ENCODE peak calls at places on chromosomes 11 and 22, in five cellular contexts. X is left ventricle myocardium inferior; W is Panc1; Z is effector memory CD4-positive, alpha-beta T cell; J is thoracic aorta. O is an unnamed sample.

GRCh38 chr11:17366491-17366890 is 14.9 kb downstream of the NCR3LG1 start:
- DNase-seq in J (no peak), Z (no peak), X (no peak), W (no peak), O (no peak)

GRCh38 chr11:11842426-11843008 is 745 bp downstream of the USP47 start:
- DNase-seq in X (peak; percentile 23), W (no peak), Z (peak; percentile 35), J (no peak), O (no peak)

GRCh38 chr11:123454060-123454651 is 24.1 kb downstream of the GRAMD1B start:
- DNase-seq in W (no peak), X (no peak), J (no peak), Z (peak; percentile 43), O (no peak)

GRCh38 chr11:96074551-96075309 is 150.8 kb upstream of the MTMR2 start:
- DNase-seq in W (no peak), J (no peak), Z (no peak), X (no peak), O (no peak)

GRCh38 chr11:63666874-63667273 is 4.3 kb downstream of the ATL3 start:
- DNase-seq in J (no peak), X (no peak), W (no peak), Z (no peak), O (no peak)

GRCh38 chr11:79672786-79673185 is 232.0 kb upstream of the TENM4 start:
- DNase-seq in X (no peak), Z (no peak), W (no peak), J (no peak), O (no peak)

GRCh38 chr11:2746401-2747230 is 46.8 kb upstream of the KCNQ1OT1 start:
- DNase-seq in Z (no peak), J (no peak), W (no peak), X (peak; percentile 52), O (no peak)

GRCh38 chr11:46832511-46833214 is 13.4 kb downstream of the CKAP5 start:
- DNase-seq in X (no peak), W (no peak), J (no peak), Z (no peak), O (no peak)

GRCh38 chr11:123166095-123166559 is 28.9 kb downstream of the CLMP start:
- DNase-seq in X (peak; percentile 36), J (no peak), W (no peak), Z (no peak), O (peak; percentile 14)

GRCh38 chr11:76721755-76722677 is 51.5 kb upstream of the LRRC32 start:
- DNase-seq in Z (peak; percentile 43), J (peak; percentile 60), W (peak; percentile 55), X (peak; percentile 88), O (peak; percentile 85)

GRCh38 chr11:134358165-134358852 is 26.5 kb downstream of the GLB1L2 start:
- DNase-seq in Z (no peak), J (no peak), X (no peak), W (no peak), O (no peak)

GRCh38 chr22:27896251-27896650 is 22.8 kb downstream of the PITPNB start:
- DNase-seq in Z (no peak), W (no peak), J (no peak), X (peak; percentile 34), O (no peak)

GRCh38 chr11:93737904-93738612 is 3.2 kb downstream of the TAF1D start:
- DNase-seq in X (no peak), W (no peak), Z (no peak), J (no peak), O (no peak)

GRCh38 chr11:69963533-69964246 is 114.4 kb upstream of the ANO1 start:
- DNase-seq in X (no peak), J (no peak), W (no peak), Z (no peak), O (no peak)

GRCh38 chr22:26394787-26395186 is 34.3 kb upstream of the ASPHD2 start:
- DNase-seq in Z (no peak), X (no peak), W (no peak), J (no peak), O (no peak)

GRCh38 chr22:31680764-31681624 is 19.0 kb upstream of the PISD start:
- DNase-seq in Z (no peak), X (peak; percentile 17), J (no peak), W (no peak), O (no peak)

GRCh38 chr11:114397349-114397982 is 2.8 kb downstream of the C11orf71 start:
- DNase-seq in J (no peak), X (no peak), Z (no peak), W (no peak), O (no peak)

GRCh38 chr11:70601861-70602575 is 203.7 kb downstream of the CTTN start:
- DNase-seq in J (no peak), W (no peak), X (no peak), Z (no peak), O (no peak)

GRCh38 chr11:34004226-34004625 is 47.3 kb upstream of the CAPRIN1 start:
- DNase-seq in J (no peak), W (no peak), Z (no peak), X (no peak), O (no peak)

GRCh38 chr22:46519377-46519776 is 18.0 kb downstream of the CELSR1 start:
- DNase-seq in Z (no peak), W (no peak), J (no peak), X (no peak), O (no peak)

GRCh38 chr22:27885977-27886842 is 32.8 kb downstream of the PITPNB start:
- DNase-seq in Z (peak; percentile 14), J (no peak), X (no peak), W (peak; percentile 39), O (peak; percentile 42)

GRCh38 chr11:96273507-96273906 is 69.5 kb downstream of the MAML2 start:
- DNase-seq in X (no peak), Z (no peak), W (no peak), J (no peak), O (no peak)

GRCh38 chr22:41197808-41198585 is 7.1 kb upstream of the L3MBTL2 start:
- DNase-seq in Z (peak; percentile 41), W (no peak), J (no peak), X (peak; percentile 52), O (peak; percentile 45)

GRCh38 chr11:9002920-9003572 is 755 bp downstream of the NRIP3 start:
- DNase-seq in Z (no peak), W (no peak), X (no peak), J (no peak), O (no peak)

GRCh38 chr22:50282361-50283144 is 12.4 kb upstream of the MAPK11 start:
- DNase-seq in Z (no peak), W (no peak), X (no peak), J (no peak), O (no peak)

GRCh38 chr22:19105867-19106802 is 16.1 kb downstream of the DGCR2 start:
- DNase-seq in J (no peak), X (no peak), W (no peak), Z (peak; percentile 37), O (no peak)

GRCh38 chr22:24133187-24133965 is 47.9 kb upstream of the SUSD2 start:
- DNase-seq in W (no peak), X (peak; percentile 25), J (no peak), Z (no peak), O (no peak)

GRCh38 chr11:67272327-67273259 is 6.3 kb downstream of the GRK2 start:
- DNase-seq in Z (no peak), X (no peak), J (no peak), W (no peak), O (peak; percentile 39)

GRCh38 chr11:67270256-67271211 is 4.3 kb downstream of the GRK2 start:
- DNase-seq in J (no peak), Z (no peak), W (no peak), X (no peak), O (peak; percentile 74)

GRCh38 chr11:67273260-67273990 is 7.2 kb downstream of the GRK2 start:
- DNase-seq in W (no peak), Z (no peak), J (no peak), X (no peak), O (peak; percentile 52)

GRCh38 chr11:67271212-67271547 is 4.9 kb downstream of the GRK2 start:
- DNase-seq in J (no peak), X (no peak), W (no peak), Z (no peak), O (no peak)

GRCh38 chr11:67271548-67272284 is 5.4 kb downstream of the GRK2 start:
- DNase-seq in W (no peak), Z (peak; percentile 57), J (no peak), X (no peak), O (no peak)
- H3K4me1 ChIP-seq in W (peaks cover 48% of the 10 kb centered on the region), Z (peaks cover 88% of the 10 kb centered on the region), J (peaks cover 99% of the 10 kb centered on the region), X (peaks cover 100% of the 10 kb centered on the region), O (peaks cover 74% of the 10 kb centered on the region)

DNA sequence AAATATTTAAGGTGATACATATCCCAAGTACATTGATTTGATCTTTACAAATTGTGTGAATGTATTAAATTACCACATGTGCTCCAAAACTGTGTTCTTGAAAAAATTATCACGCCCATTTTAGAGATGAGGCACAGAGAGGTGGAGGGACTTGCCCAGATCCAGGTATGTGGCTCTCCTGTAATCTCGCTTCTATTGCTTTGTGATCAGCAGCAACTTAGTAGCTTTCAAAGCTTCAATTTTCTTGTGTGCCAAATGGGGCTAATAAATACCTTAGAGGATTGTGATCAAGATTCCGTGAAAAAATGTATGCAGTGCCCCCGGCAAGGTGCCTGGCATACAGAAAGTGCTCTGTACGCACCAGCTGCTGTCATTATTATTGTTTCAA is 18.0 kb downstream of the PTPRJ start:
- DNase-seq in J (no peak), X (no peak), Z (no peak), W (no peak), O (no peak)
- H3K4me1 ChIP-seq in J (peaks cover 15% of the 10 kb centered on the region), X (peaks cover 25% of the 10 kb centered on the region), Z (peaks cover 38% of the 10 kb centered on the region), W (peaks cover 68% of the 10 kb centered on the region), O (peaks cover 13% of the 10 kb centered on the region)

GRCh38 chr11:128896356-128896755 is 5.2 kb downstream of the KCNJ5 start:
- DNase-seq in J (no peak), W (no peak), X (no peak), Z (no peak), O (no peak)
- H3K4me1 ChIP-seq in J (peaks cover 67% of the 10 kb centered on the region), W (no peaks in the 10 kb centered on the region), X (peaks cover 91% of the 10 kb centered on the region), Z (no peaks in the 10 kb centered on the region), O (no peaks in the 10 kb centered on the region)

DNA sequence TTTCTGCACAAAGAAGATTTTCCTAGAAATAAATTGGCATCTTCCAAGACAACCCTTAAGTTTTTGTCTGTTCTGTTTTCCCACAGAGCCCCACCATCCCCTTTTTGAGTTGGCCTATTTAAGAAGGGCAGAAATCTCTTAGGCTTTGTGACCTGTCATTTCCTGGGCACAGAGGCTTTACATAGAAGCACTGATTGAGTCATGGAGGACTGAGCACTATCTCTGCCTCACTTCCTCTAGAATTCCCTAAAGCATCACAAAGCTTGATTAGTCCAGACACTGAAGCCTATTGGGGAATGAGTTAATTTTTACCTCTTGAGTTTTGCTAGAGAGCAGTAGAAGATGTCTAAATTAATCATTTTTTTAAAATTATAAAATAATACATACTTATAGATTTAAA is 25.4 kb downstream of the TRIM44 start:
- DNase-seq in Z (no peak), X (no peak), W (no peak), J (no peak), O (no peak)
- H3K4me1 ChIP-seq in Z (no peaks in the 10 kb centered on the region), X (peaks cover 48% of the 10 kb centered on the region), W (no peaks in the 10 kb centered on the region), J (peaks cover under 1% of the 10 kb centered on the region), O (no peaks in the 10 kb centered on the region)

GRCh38 chr22:37242395-37242918 is 1.6 kb downstream of the RAC2 start:
- DNase-seq in Z (peak; percentile 88), W (no peak), X (peak; percentile 55), J (peak; percentile 23), O (peak; percentile 43)
- H3K4me1 ChIP-seq in Z (peaks cover 58% of the 10 kb centered on the region), W (peaks cover 4% of the 10 kb centered on the region), X (peaks cover 5% of the 10 kb centered on the region), J (no peaks in the 10 kb centered on the region), O (no peaks in the 10 kb centered on the region)